ENCODE peak calls at places on chromosomes 7 and 10, in eight cellular contexts. W is IMR-90, U is brain microvascular endothelial cell, K is ovary, G is body of pancreas, Q is tibial artery, F is uterus, A is heart right ventricle. S is an unnamed sample. For H3K27me3, the result is how much of the 10 kb centered on the place peaks cover.

GRCh38 chr7:121459148-121459547 is 63.0 kb upstream of the FAM3C start:
- DNase-seq in W (no peak), U (no peak), K (no peak), G (no peak), Q (no peak), F (no peak), A (no peak), S (no peak)

GRCh38 chr7:148481965-148482626 is 108.5 kb upstream of the C7orf33 start:
- DNase-seq in W (no peak), U (no peak), K (no peak), G (no peak), Q (no peak), F (no peak), A (no peak), S (no peak)

GRCh38 chr7:74674166-74674565 is 16.6 kb downstream of the GTF2I start:
- DNase-seq in W (no peak), U (no peak), K (no peak), G (no peak), Q (no peak), F (no peak), A (no peak), S (no peak)

GRCh38 chr10:34320265-34320664 is 494.8 kb downstream of the PARD3 start:
- DNase-seq in W (no peak), U (no peak), K (no peak), G (no peak), Q (no peak), F (no peak), A (no peak), S (no peak)

GRCh38 chr7:8018961-8019360 is 50.4 kb downstream of the GLCCI1 start:
- DNase-seq in W (no peak), U (no peak), K (no peak), G (no peak), Q (no peak), F (no peak), A (no peak), S (no peak)

GRCh38 chr7:99437946-99438572 is 539 bp downstream of the PTCD1 start:
- DNase-seq in W (no peak), U (no peak), K (peak), G (no peak), Q (no peak), F (no peak), A (no peak), S (no peak)

GRCh38 chr10:92688927-92689662 is 660 bp upstream of the HHEX start:
- DNase-seq in W (peak), U (peak), K (no peak), G (peak), Q (peak), F (no peak), A (peak), S (no peak)

GRCh38 chr10:114911801-114912479 is 26.1 kb upstream of the TRUB1 start:
- DNase-seq in W (no peak), U (no peak), K (no peak), G (no peak), Q (no peak), F (no peak), A (no peak), S (no peak)

GRCh38 chr7:2807846-2808772 is 36.0 kb downstream of the GNA12 start:
- DNase-seq in W (peak), U (no peak), K (no peak), G (no peak), Q (peak), F (no peak), A (no peak), S (no peak)

GRCh38 chr10:75853085-75853484 is 421.7 kb downstream of the LRMDA start:
- DNase-seq in W (no peak), U (no peak), K (no peak), G (no peak), Q (no peak), F (no peak), A (no peak), S (no peak)

GRCh38 chr7:44240983-44241510 is 40.3 kb downstream of the YKT6 start:
- DNase-seq in W (peak), U (peak), K (peak), G (peak), Q (peak), F (peak), A (peak), S (peak)

GRCh38 chr7:26944486-26944885 is 80.1 kb upstream of the SKAP2 start:
- DNase-seq in W (no peak), U (no peak), K (no peak), G (no peak), Q (no peak), F (no peak), A (no peak), S (no peak)

GRCh38 chr10:25952857-25953256 is 18.8 kb downstream of the MYO3A start:
- DNase-seq in W (no peak), U (no peak), K (no peak), G (no peak), Q (no peak), F (no peak), A (no peak), S (no peak)

GRCh38 chr10:18418579-18419210 is 232.7 kb downstream of the NSUN6 start:
- DNase-seq in W (peak), U (peak), K (no peak), G (no peak), Q (no peak), F (no peak), A (no peak), S (no peak)

GRCh38 chr10:91124016-91124415 is 96.4 kb upstream of the PCGF5 start:
- DNase-seq in W (no peak), U (no peak), K (no peak), G (no peak), Q (no peak), F (no peak), A (no peak), S (no peak)

GRCh38 chr10:61028861-61029361 is 84.9 kb upstream of the RHOBTB1 start:
- DNase-seq in W (peak), U (peak), K (no peak), G (no peak), Q (no peak), F (no peak), A (no peak), S (no peak)

GRCh38 chr10:62083413-62083794 is 181.9 kb downstream of the ARID5B start:
- DNase-seq in W (no peak), U (peak), K (no peak), G (no peak), Q (no peak), F (no peak), A (no peak), S (no peak)

GRCh38 chr10:101047961-101048892 is 13.6 kb upstream of the KAZALD1 start:
- DNase-seq in W (no peak), U (no peak), K (no peak), G (peak), Q (no peak), F (no peak), A (no peak), S (peak)

GRCh38 chr10:86956195-86956840 is 1.1 kb downstream of the MMRN2 start:
- DNase-seq in W (no peak), U (no peak), K (no peak), G (no peak), Q (peak), F (no peak), A (no peak), S (peak)

GRCh38 chr7:8078418-8078817 is 109.8 kb downstream of the GLCCI1 start:
- DNase-seq in W (no peak), U (no peak), K (no peak), G (no peak), Q (no peak), F (no peak), A (no peak), S (no peak)

GRCh38 chr7:112074464-112074863 is 131.7 kb downstream of the DOCK4 start:
- DNase-seq in W (no peak), U (no peak), K (no peak), G (no peak), Q (no peak), F (no peak), A (no peak), S (no peak)

GRCh38 chr7:142389544-142389943 is 131.7 kb upstream of the PRSS58 start:
- DNase-seq in W (peak), U (no peak), K (no peak), G (peak), Q (no peak), F (no peak), A (no peak), S (no peak)

GRCh38 chr7:137903382-137904169 is 56.8 kb upstream of the DGKI start:
- DNase-seq in W (peak), U (peak), K (peak), G (peak), Q (peak), F (peak), A (no peak), S (no peak)

GRCh38 chr7:158588878-158589442 is 1.3 kb upstream of the PTPRN2 start:
- DNase-seq in W (no peak), U (no peak), K (no peak), G (no peak), Q (no peak), F (no peak), A (no peak), S (no peak)

GRCh38 chr7:158585721-158586498 is 1.7 kb downstream of the PTPRN2 start:
- DNase-seq in W (no peak), U (no peak), K (no peak), G (peak), Q (no peak), F (no peak), A (no peak), S (no peak)

GRCh38 chr7:158586499-158587191 is 978 bp downstream of the PTPRN2 start:
- DNase-seq in W (no peak), U (no peak), K (no peak), G (peak), Q (no peak), F (no peak), A (no peak), S (no peak)

GRCh38 chr7:158588085-158588877 is 658 bp upstream of the PTPRN2 start:
- DNase-seq in W (no peak), U (no peak), K (no peak), G (no peak), Q (no peak), F (no peak), A (no peak), S (no peak)

DNA sequence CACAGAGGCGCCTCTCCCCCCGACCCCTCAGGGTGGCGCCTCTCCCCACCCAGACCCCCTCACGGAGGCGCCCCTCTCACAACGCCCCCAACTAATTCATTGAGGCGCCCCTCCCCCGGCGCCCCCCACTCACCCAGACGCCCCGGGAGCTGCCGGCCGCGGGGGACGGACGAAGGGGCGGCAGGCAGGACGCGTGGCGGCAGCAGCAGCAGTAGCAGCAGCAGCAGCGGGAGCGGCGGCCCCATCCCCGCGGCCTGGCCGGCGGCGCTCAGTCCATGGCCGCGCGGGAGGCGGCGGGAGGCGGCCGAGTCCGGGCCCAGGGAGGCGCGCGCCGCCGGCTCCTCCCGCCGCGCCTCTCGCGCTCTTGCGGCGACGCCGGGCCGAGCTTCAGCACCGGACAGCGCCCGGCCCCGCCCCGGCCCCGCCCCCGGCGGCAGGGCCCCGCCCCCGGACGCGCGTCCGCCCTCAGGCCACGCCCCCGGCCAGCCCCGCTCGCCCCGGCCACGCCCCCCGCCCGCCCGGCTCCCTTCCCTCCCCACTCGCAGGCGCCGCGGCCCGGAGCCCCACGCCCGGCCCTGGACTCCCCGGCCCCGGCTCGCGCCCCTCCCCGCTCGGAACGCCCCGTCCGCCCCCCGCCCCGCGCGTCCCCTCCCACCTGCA is at the start of gene PTPRN2:
- DNase-seq in W (peak), U (no peak), K (peak), G (peak), Q (no peak), F (peak), A (peak), S (peak)
- H3K27ac ChIP-seq in W (no peak), U (no peak), K (no peak), G (peak), Q (no peak), F (no peak), A (no peak), S (no peak)

GRCh38 chr7:116592041-116592355 is 67.2 kb downstream of the CAV1 start:
- DNase-seq in W (no peak), U (no peak), K (no peak), G (no peak), Q (no peak), F (no peak), A (no peak), S (no peak)
- TF ChIP-seq CTCF in W (no peak), U (no peak), K (no peak), G (no peak), Q (no peak), F (no peak), A (no peak), S (no peak)

DNA sequence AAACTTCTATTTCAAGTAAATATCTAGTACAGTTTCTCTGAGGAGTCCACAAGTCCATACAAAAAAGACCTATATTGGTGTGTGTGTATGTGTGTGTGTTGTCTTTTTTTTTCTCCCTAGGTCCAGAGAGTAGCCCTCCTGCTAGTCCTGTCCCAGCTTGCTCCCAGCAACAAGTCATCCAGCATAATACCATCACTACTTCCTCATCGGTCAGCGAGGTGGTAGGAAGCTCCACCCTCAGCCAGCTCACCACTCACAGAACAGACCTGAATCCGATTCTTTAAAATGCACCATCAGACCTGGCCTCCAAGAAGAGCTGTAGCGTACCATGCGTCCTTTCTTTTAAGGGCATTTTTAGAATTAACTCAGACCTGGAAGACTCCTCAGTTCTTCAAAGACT is 139.1 kb downstream of the TRIL start:
- DNase-seq in W (no peak), U (no peak), K (no peak), G (no peak), Q (no peak), F (no peak), A (no peak), S (no peak)
- H3K27me3 ChIP-seq in W (under half), U (under half), K (under half), G (under half), Q (under half), F (under half), A (under half), S (under half)

GRCh38 chr10:71243756-71244637 is 31.6 kb downstream of the UNC5B start:
- DNase-seq in W (peak), U (no peak), K (no peak), G (no peak), Q (no peak), F (no peak), A (no peak), S (peak)
- H3K27ac ChIP-seq in W (peak), U (no peak), K (peak), G (no peak), Q (no peak), F (peak), A (peak), S (peak)

DNA sequence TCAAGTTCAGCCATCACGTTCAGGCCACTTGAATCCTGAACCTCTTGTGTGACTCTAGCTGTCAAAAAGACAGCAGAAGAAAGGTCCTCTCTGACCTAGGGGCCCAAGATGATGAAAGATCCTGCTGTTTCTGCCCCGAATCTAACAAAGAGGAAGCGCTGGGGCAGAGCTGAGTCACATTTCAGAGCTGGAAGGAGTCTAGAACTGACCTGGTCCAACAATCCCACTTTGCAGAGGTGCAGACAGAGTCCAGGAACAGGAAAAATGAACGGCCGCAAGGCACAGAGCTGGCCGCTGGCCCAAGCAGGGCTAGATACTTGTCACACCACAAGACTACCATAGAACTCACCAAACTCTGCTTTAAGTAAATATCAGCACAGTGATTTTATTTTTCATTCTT is 52.9 kb downstream of the CHST15 start:
- DNase-seq in W (no peak), U (no peak), K (no peak), G (no peak), Q (no peak), F (no peak), A (no peak), S (no peak)
- TF ChIP-seq CTCF in W (no peak), U (no peak), K (no peak), G (no peak), Q (no peak), F (no peak), A (no peak), S (no peak)

GRCh38 chr10:124860426-124860825 is 58.8 kb downstream of the ABRAXAS2 start:
- DNase-seq in W (no peak), U (no peak), K (no peak), G (no peak), Q (no peak), F (no peak), A (no peak), S (no peak)
- H3K27me3 ChIP-seq in W (under half), U (under half), K (under half), G (under half), Q (under half), F (under half), A (under half), S (under half)

S was measured in lower lobe of right lung.